ENCODE peak calls at places on chromosomes 2 and 18, in eight cellular contexts. C is NCI-H1694 treated with DMSO at 0.1 percent for 48 hours, S is NCI-H187, H is foreskin fibroblast, W is cardiac fibroblast, J is HT1080, M is right cardiac atrium, Q is hepatic stellate cell. A is an unnamed sample.
A peak's percentile ranks its signal among the peaks of the same experiment; 100 is the strongest.

GRCh38 chr18:62450546-62451395 is 72.1 kb upstream of the ZCCHC2 start:
- DNase-seq in C (peak; percentile 70), S (no peak), H (peak; percentile 74), W (peak; percentile 72), J (peak; percentile 96), M (peak; percentile 82), Q (peak; percentile 71), A (no peak)

GRCh38 chr2:9692392-9693137 is 61.8 kb upstream of the YWHAQ start:
- DNase-seq in C (no peak), S (no peak), H (no peak), W (peak; percentile 39), J (peak; percentile 73), M (peak; percentile 55), Q (no peak), A (no peak)

GRCh38 chr2:85549826-85550225 is 10.9 kb downstream of the MAT2A start:
- DNase-seq in C (no peak), S (no peak), H (peak; percentile 97), W (peak; percentile 96), J (peak; percentile 92), M (no peak), Q (peak; percentile 85), A (no peak)

GRCh38 chr18:23526516-23527063 is 23.3 kb downstream of the RMC1 start:
- DNase-seq in C (no peak), S (no peak), H (no peak), W (no peak), J (no peak), M (no peak), Q (no peak), A (no peak)

GRCh38 chr2:186399082-186399644 is 86.9 kb upstream of the ZC3H15 start:
- DNase-seq in C (no peak), S (no peak), H (no peak), W (no peak), J (no peak), M (no peak), Q (no peak), A (no peak)

GRCh38 chr2:129827251-129827894 is 152.1 kb upstream of the RAB6C start:
- DNase-seq in C (no peak), S (no peak), H (no peak), W (no peak), J (no peak), M (no peak), Q (no peak), A (no peak)

GRCh38 chr18:57837917-57838548 is 34.9 kb upstream of the ATP8B1 start:
- DNase-seq in C (no peak), S (no peak), H (no peak), W (peak; percentile 66), J (no peak), M (no peak), Q (no peak), A (peak; percentile 77)

GRCh38 chr2:189552334-189552990 is 28.1 kb downstream of the SLC40A1 start:
- DNase-seq in C (no peak), S (no peak), H (no peak), W (peak; percentile 18), J (no peak), M (no peak), Q (no peak), A (no peak)

GRCh38 chr18:32470136-32470712 is 458 bp downstream of the GAREM1 start:
- DNase-seq in C (no peak), S (no peak), H (peak; percentile 10), W (peak; percentile 46), J (peak; percentile 13), M (peak; percentile 51), Q (peak; percentile 41), A (no peak)

GRCh38 chr2:29443627-29444026 is 328.4 kb downstream of the CLIP4 start:
- DNase-seq in C (no peak), S (no peak), H (no peak), W (no peak), J (peak; percentile 63), M (no peak), Q (peak; percentile 4), A (no peak)

GRCh38 chr2:26002617-26003310 is 20.5 kb upstream of the KIF3C start:
- DNase-seq in C (no peak), S (no peak), H (no peak), W (no peak), J (no peak), M (no peak), Q (no peak), A (no peak)

GRCh38 chr2:228447266-228447915 is 265.9 kb upstream of the SPHKAP start:
- DNase-seq in C (no peak), S (peak; percentile 70), H (no peak), W (no peak), J (no peak), M (no peak), Q (no peak), A (no peak)

GRCh38 chr2:174800436-174801195 is 36.3 kb upstream of the CHRNA1 start:
- DNase-seq in C (no peak), S (no peak), H (no peak), W (no peak), J (no peak), M (no peak), Q (no peak), A (no peak)

GRCh38 chr2:112259509-112260294 is 4.9 kb upstream of the ZC3H8 start:
- DNase-seq in C (peak; percentile 85), S (peak; percentile 22), H (peak; percentile 63), W (peak; percentile 88), J (peak; percentile 66), M (peak; percentile 83), Q (peak; percentile 50), A (peak; percentile 74)

GRCh38 chr2:230614913-230615332 is 97.7 kb upstream of the CAB39 start:
- DNase-seq in C (no peak), S (no peak), H (no peak), W (no peak), J (no peak), M (no peak), Q (no peak), A (peak; percentile 54)

GRCh38 chr2:98560256-98560771 is 48.0 kb downstream of the COA5 start:
- DNase-seq in C (no peak), S (no peak), H (peak; percentile 78), W (peak; percentile 91), J (peak; percentile 88), M (peak; percentile 47), Q (peak; percentile 96), A (no peak)

A was measured in stimulated activated naive B cell treated with anti-CD40 and anti-IgM and Interleukin-4, amounts not matched to agents 10 μg/mL and 1 μg/mL and 100 μg/mL, for 72 hours.